ENCODE peak calls at places on chromosomes 11 and 22, in four cellular contexts. G is astrocyte of the spinal cord, V is GM12865, K is neural crest cell. T is an unnamed sample.

GRCh38 chr11:7571640-7572000 is 57.8 kb downstream of the PPFIBP2 start:
- DNase-seq in G (peak), V (peak), K (peak), T (peak)

GRCh38 chr11:86176165-86176884 is 68.2 kb upstream of the EED start:
- DNase-seq in G (peak), V (no peak), K (no peak), T (peak)

GRCh38 chr11:68962527-68963250 is 18.1 kb downstream of the MRGPRD start:
- DNase-seq in G (peak), V (peak), K (no peak), T (no peak)

GRCh38 chr11:88535266-88535665 is 197.7 kb upstream of the CTSC start:
- DNase-seq in G (peak), V (no peak), K (no peak), T (no peak)

GRCh38 chr11:102293873-102294601 is 23.2 kb upstream of the BIRC3 start:
- DNase-seq in G (peak), V (peak), K (no peak), T (no peak)

GRCh38 chr22:41925783-41926460 is 684 bp downstream of the TNFRSF13C start:
- DNase-seq in G (peak), V (peak), K (peak), T (peak)

GRCh38 chr11:7278314-7278917 is 26.7 kb downstream of the SYT9 start:
- DNase-seq in G (peak), V (peak), K (peak), T (peak)

GRCh38 chr22:21031545-21032036 is 770 bp downstream of the SLC7A4 start:
- DNase-seq in G (no peak), V (no peak), K (no peak), T (no peak)

GRCh38 chr11:40432358-40432757 is 1027.1 kb downstream of the LRRC4C start:
- DNase-seq in G (no peak), V (no peak), K (no peak), T (no peak)

GRCh38 chr11:74196781-74197486 is 25.8 kb downstream of the PPME1 start:
- DNase-seq in G (no peak), V (no peak), K (no peak), T (no peak)

GRCh38 chr11:113833151-113833550 is 42.2 kb downstream of the USP28 start:
- DNase-seq in G (no peak), V (no peak), K (no peak), T (no peak)

GRCh38 chr11:119847836-119848235 is 118.8 kb upstream of the NECTIN1 start:
- DNase-seq in G (no peak), V (no peak), K (no peak), T (no peak)

GRCh38 chr11:47786373-47786772 is 19.2 kb upstream of the FNBP4 start:
- DNase-seq in G (no peak), V (no peak), K (no peak), T (no peak)

GRCh38 chr22:46173152-46173551 is 22.8 kb downstream of the PPARA start:
- DNase-seq in G (no peak), V (no peak), K (no peak), T (no peak)

GRCh38 chr11:88231894-88232482 is 56.7 kb upstream of the RAB38 start:
- DNase-seq in G (peak), V (peak), K (no peak), T (peak)

GRCh38 chr11:35235944-35236666 is 97.1 kb downstream of the CD44 start:
- DNase-seq in G (peak), V (no peak), K (no peak), T (peak)

GRCh38 chr11:84264066-84264465 is 977.9 kb upstream of the CCDC90B start:
- DNase-seq in G (no peak), V (no peak), K (no peak), T (no peak)

GRCh38 chr11:62186195-62186594 is 3.8 kb upstream of the SCGB1D1 start:
- DNase-seq in G (no peak), V (no peak), K (no peak), T (no peak)

GRCh38 chr11:2122222-2122906 is 16.8 kb downstream of the IGF2 start:
- DNase-seq in G (peak), V (no peak), K (no peak), T (no peak)

GRCh38 chr11:118398797-118399564 is 2.4 kb upstream of the ATP5MG start:
- DNase-seq in G (no peak), V (peak), K (no peak), T (no peak)

GRCh38 chr22:31844941-31845340 is 91.1 kb downstream of the DEPDC5 start:
- DNase-seq in G (no peak), V (no peak), K (no peak), T (no peak)

GRCh38 chr22:31841029-31841827 is 87.4 kb downstream of the DEPDC5 start:
- DNase-seq in G (peak), V (peak), K (no peak), T (no peak)

GRCh38 chr22:31850135-31850534 is 94.2 kb upstream of the YWHAH start:
- DNase-seq in G (no peak), V (no peak), K (no peak), T (no peak)

GRCh38 chr22:31843526-31843925 is 89.7 kb downstream of the DEPDC5 start:
- DNase-seq in G (no peak), V (no peak), K (no peak), T (no peak)

DNA sequence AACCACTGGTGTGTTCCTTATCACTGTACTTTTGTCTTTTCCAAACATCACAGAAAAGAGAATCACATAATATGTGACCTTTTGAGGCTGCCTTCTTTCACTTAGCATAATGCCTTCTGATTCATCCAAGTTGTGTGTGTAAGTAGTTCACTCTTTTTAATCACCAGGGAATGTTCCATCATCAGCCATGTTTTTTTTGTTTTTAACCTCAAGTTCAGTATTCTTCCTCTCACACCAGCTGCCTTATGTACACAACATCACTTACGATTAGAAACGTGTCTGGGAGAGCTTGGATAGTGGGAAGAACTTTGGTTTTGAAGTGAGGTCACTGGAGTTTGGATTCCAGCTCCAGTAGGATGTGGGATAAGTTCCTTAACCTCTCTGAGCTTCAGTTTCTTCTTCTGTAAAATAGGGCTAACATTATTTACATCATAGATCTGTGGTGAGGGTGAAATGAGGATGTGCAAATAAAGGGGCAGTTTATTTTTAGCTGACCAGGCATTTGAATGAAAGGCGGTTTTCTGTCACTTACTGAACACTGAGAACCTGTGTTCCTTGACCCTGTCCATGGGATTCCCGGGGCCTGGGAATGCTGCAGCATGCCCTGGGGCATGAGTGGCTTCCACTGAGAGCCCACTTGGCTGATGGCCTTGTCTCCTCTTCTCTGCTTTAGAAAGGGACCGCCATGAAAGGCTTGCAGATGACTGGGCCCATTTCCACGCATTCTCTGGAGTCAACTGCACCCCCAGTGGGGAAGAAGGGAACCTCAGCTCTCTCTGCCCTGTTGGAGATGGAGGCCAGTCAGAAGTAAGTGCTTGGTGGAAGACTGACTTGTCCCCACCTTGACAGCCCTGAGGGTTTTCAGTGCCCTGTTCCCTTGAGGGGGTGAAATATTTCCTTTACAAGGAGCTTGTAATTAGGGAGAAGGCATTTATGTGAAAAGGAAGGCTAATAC is 92.6 kb downstream of the DEPDC5 start:
- DNase-seq in G (peak), V (peak), K (peak), T (peak)
- TF ChIP-seq CTCF in G (peak), V (peak), K (peak), T (no peak)

DNA sequence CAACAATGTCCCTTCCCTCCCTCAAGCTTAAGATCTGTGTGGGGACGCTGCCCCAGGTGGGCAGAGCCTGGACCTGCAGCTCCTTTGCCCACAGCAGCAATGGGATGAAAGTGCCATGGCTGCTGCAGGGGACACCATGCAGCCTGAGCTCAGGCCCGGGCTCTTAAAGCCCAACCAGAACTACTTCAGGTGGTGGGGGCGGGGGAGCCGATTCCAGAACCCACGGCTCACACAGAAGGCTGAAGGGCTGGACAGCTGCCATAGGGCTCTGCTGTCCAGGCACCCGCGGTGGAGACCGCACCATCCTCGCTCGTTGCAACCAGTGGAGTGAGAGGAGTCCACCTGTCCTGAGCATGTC is 12.5 kb downstream of the CHID1 start:
- DNase-seq in G (peak), V (no peak), K (no peak), T (peak)
- TF ChIP-seq CTCF in G (peak), V (no peak), K (peak), T (no peak)

DNA sequence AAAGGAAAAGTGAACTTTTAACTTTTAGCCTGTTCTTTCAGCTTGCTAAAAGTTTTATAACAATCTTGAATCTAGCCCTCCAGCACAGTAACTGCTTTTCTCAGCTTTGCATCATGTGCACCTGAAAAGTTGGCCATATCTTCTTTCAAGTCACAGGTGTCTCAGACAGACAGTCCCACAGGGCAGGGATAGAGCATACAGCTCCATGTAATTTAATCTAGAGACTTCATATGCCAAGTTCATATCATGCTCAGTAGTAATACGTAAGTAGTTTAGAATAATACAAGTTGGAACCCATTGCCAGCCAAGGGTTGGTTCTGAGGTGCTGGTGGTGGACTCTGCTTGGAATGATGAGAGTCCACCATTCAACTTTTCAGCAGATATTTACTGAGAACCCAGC is 68.6 kb downstream of the PKNOX2 start:
- DNase-seq in G (no peak), V (no peak), K (no peak), T (no peak)
- TF ChIP-seq CTCF in G (no peak), V (no peak), K (no peak), T (no peak)

GRCh38 chr22:19105867-19106802 is 16.1 kb downstream of the DGCR2 start:
- DNase-seq in G (no peak), V (peak), K (no peak), T (no peak)
- TF ChIP-seq CTCF in G (no peak), V (peak), K (peak), T (peak)

DNA sequence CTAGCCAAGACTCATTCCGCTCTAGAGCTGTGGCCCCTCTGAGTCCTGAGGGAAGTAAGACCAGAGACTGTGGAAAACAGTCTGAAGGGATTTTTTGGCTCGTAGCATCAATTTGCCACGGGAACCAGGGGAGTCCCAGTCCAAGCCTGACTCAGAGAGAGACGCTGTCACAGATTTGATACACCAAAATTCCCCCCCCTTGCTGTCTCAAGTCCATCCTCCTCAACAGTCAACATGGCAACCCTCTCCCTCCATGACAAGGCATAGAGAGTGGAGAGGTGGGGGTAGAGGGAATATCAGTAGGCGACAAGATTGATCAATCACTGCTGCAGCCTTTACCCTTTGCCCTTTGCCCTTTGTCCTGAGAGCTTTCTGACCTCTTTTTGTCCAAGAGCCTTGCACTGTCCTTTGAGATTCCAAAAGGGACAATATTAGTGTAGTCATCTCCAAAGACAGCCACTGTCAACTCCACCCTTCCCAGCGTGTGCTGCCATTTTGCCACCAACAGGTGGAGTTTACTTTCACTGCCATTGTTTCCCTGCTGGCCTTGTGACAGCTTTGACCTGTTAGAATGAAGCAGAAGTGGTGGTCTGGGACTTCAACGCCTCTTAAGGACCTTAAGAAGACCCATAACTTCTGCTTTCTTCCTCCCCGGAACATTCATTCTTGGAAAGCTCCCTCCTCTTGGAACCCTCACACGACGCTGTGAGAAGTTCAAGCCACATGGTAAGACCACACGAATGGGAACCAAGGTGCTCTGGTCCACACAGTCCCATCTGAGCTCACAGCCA is 7.3 kb downstream of the SLC15A3 start:
- DNase-seq in G (no peak), V (peak), K (no peak), T (no peak)
- TF ChIP-seq CTCF in G (peak), V (peak), K (peak), T (no peak)

DNA sequence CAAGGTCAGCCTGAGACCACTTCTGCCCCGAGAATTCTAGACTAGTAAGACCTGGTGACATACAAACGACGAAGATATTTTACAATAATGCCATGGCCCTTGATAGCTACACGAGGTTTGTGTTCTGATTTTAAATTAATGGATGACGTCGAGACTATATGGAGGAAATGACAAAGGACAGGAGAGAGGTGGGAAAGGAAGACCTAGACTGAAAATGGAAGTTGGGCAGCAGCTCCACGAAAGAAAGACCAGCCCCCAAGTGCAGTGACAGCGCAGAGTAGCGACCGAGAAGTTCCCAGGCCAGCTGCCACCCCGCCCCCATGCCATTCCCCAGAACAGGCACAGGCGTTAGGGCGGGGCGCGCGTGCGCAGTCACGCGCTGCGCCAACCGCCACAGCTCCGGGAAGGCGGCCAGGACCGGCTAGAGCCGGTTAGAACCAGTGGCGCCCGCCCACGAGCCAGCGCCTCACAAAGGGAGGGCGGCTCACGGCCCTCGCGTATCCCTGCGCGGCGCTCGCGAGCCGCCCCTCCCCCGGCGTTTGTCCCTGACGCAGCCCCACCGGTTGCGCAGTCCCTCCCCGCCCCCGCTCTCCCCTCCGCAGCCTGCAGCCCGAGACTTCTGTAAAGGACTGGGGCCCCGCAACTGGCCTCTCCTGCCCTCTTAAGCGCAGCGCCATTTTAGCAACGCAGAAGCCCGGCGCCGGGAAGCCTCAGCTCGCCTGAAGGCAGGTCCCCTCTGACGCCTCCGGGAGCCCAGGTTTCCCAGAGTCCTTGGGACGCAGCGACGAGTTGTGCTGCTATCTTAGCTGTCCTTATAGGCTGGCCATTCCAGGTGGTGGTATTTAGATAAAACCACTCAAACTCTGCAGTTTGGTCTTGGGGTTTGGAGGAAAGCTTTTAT is 1.5 kb upstream of the MALAT1 start:
- DNase-seq in G (peak), V (peak), K (peak), T (peak)
- TF ChIP-seq CTCF in G (no peak), V (no peak), K (no peak), T (no peak)

GRCh38 chr22:22697377-22698120 is 53.1 kb downstream of the GGTLC2 start:
- DNase-seq in G (no peak), V (no peak), K (no peak), T (no peak)
- TF ChIP-seq CTCF in G (no peak), V (no peak), K (no peak), T (no peak)

GRCh38 chr11:95968585-95968984 is 44.7 kb upstream of the MTMR2 start:
- DNase-seq in G (peak), V (no peak), K (no peak), T (no peak)
- TF ChIP-seq CTCF in G (peak), V (no peak), K (peak), T (no peak)